ENCODE peak calls at places on chromosomes 13 and 19, in four cellular contexts. G is ovary, D is upper lobe of right lung, C is left ventricle myocardium inferior. I is an unnamed sample.
A peak's percentile ranks its signal among the peaks of the same experiment; 100 is the strongest.

GRCh38 chr13:29621841-29622240 is 26.4 kb upstream of the SLC7A1 start:
- DNase-seq in D (no peak), C (no peak), G (no peak), I (no peak)

GRCh38 chr13:93224545-93224944 is 2.1 kb upstream of the GPC6 start:
- DNase-seq in D (no peak), G (no peak), C (no peak), I (no peak)

GRCh38 chr13:51397262-51397933 is 55.4 kb downstream of the INTS6 start:
- DNase-seq in G (no peak), D (no peak), C (no peak), I (no peak)

GRCh38 chr13:51998723-51999471 is 12.4 kb downstream of the ATP7B start:
- DNase-seq in C (no peak), D (no peak), G (no peak), I (no peak)

GRCh38 chr13:44816701-44817684 is 172.3 kb downstream of the NUFIP1 start:
- DNase-seq in D (no peak), G (no peak), C (no peak), I (no peak)

GRCh38 chr13:101795025-101795424 is 342.6 kb downstream of the ITGBL1 start:
- DNase-seq in C (no peak), D (no peak), G (no peak), I (no peak)

GRCh38 chr13:95411641-95412040 is 110.4 kb upstream of the ABCC4 start:
- DNase-seq in D (no peak), G (no peak), C (no peak), I (no peak)

GRCh38 chr19:1472227-1473055 is 6.6 kb downstream of the C19orf25 start:
- DNase-seq in C (no peak), G (no peak), D (no peak), I (no peak)

GRCh38 chr13:81140675-81141074 is 799.7 kb upstream of the SPRY2 start:
- DNase-seq in D (no peak), G (no peak), C (no peak), I (no peak)

GRCh38 chr13:105118577-105118976 is 1416.9 kb downstream of the EFNB2 start:
- DNase-seq in C (no peak), D (no peak), G (no peak), I (no peak)

GRCh38 chr13:106814389-106814903 is 246.5 kb upstream of the ARGLU1 start:
- DNase-seq in D (no peak), G (no peak), C (no peak), I (no peak)

GRCh38 chr19:10353793-10354391 is 14.5 kb upstream of the ICAM3 start:
- DNase-seq in C (peak; percentile 80), G (peak; percentile 81), D (no peak), I (no peak)

GRCh38 chr13:24261566-24261965 is 47.8 kb upstream of the C1QTNF9 start:
- DNase-seq in C (no peak), G (peak; percentile 59), D (no peak), I (peak; percentile 65)

GRCh38 chr13:59111711-59112110 is 1052.0 kb downstream of the DIAPH3 start:
- DNase-seq in G (no peak), C (no peak), D (no peak), I (no peak)

GRCh38 chr13:38755792-38756191 is 68.9 kb downstream of the FREM2 start:
- DNase-seq in C (no peak), D (no peak), G (no peak), I (no peak)

GRCh38 chr13:37715606-37716015 is 117.0 kb upstream of the POSTN start:
- DNase-seq in D (no peak), G (no peak), C (no peak), I (no peak)

GRCh38 chr13:60453490-60453889 is 56.5 kb downstream of the TDRD3 start:
- DNase-seq in C (no peak), D (no peak), G (no peak), I (no peak)
- H3K27ac ChIP-seq in C (no peak overlapping the region), D (no peak overlapping the region), G (no peak overlapping the region), I (no peak overlapping the region)

GRCh38 chr19:39398297-39398864 is 7.2 kb downstream of the MED29 start:
- DNase-seq in C (peak; percentile 77), D (peak; percentile 87), G (peak; percentile 48), I (no peak)
- H3K4me1 ChIP-seq in C (peaks cover 47% of the 10 kb centered on the region), D (peaks cover 38% of the 10 kb centered on the region), G (peaks cover 8% of the 10 kb centered on the region), I (peaks cover 61% of the 10 kb centered on the region)

DNA sequence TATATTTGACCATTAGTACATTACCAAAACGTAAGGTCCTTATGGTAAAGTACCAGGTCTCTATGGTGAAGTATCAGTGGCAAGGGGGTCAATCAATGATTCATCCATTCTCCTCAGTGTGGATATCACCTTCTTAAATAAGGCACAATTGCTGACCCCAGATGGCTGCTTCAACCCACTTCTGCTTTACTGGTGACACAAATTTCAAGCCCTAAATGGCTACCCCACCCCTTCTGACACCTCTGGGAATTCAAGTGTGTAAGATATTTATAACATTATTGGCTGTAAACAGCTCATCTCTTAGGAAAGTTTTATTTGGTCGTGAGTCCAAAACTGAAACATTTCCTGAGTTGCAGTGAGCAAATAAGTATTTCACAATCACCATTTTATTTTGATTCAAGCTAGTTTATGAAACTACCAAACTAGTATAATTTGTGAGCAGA is 7.9 kb upstream of the WBP4 start:
- DNase-seq in D (no peak), C (no peak), G (no peak), I (no peak)
- H3K4me3 ChIP-seq in D (no peak overlapping the region), C (peak overlapping the region; percentile 33), G (no peak overlapping the region), I (no peak overlapping the region)

DNA sequence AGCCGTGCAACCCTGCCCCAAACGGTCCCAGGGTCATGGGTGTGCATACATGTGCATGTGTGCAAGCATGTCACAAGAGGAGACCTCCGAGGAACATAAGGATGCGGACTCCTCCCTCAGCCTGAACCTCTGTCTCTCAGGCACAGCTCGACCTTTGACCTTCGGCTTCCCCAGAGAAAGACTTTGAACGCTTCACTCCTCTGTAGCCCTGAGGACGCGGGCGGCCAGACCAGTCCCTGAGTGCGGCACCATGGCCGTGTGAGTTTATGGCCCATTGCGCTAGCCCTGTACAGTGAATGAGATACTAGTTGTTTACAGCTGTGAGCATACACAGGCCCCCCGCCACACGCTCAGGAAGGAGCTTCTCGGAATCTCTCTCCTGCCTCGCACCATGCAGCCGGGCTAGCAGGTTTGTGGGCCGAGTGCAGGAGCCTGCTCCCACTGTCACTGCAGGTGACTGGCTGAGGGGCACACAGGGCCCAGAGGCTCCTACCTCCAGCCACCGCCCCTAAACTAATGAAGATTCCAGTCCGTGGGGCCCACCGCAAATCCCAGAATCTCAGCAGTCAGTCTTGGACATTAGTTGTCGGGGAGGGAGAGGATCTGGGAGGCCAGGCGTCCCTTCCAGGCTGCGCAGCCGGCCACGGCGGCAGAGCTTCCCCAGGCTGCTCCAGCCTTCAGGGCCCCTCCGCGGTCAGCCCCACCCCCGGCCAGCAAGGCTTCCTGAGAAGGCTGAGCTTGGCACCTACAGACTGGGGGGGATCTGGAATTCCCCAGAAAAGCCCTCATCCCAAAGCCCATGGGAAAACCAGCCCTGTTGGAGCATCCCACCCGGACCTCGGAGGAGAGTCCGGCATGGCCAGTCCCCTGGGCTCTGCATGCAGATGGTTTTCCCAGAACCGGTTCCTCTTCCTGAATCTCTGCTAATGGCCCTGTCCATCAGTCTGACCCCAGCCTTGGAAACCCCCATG is 10.6 kb downstream of the RASA3 start:
- DNase-seq in D (no peak), C (no peak), G (no peak), I (no peak)
- H3K27ac ChIP-seq in D (no peak overlapping the region), C (peak overlapping the region; percentile 64), G (no peak overlapping the region), I (no peak overlapping the region)

GRCh38 chr19:18848860-18849661 is 17.3 kb downstream of the UPF1 start:
- DNase-seq in C (peak; percentile 79), D (peak; percentile 79), G (peak; percentile 66), I (no peak)
- H3K4me1 ChIP-seq in C (peaks cover 73% of the 10 kb centered on the region), D (peaks cover 50% of the 10 kb centered on the region), G (peaks cover 36% of the 10 kb centered on the region), I (peaks cover 30% of the 10 kb centered on the region)

GRCh38 chr19:42121036-42121621 is 11.1 kb downstream of the POU2F2 start:
- DNase-seq in G (no peak), D (no peak), C (no peak), I (no peak)
- H3K4me3 ChIP-seq in G (no peak overlapping the region), D (no peak overlapping the region), C (no peak overlapping the region), I (no peak overlapping the region)

I was measured in CD8-positive, alpha-beta memory T cell.